ENCODE peak calls at places on chromosome 20, in six cellular contexts. One of them, this sample, is unnamed.

GRCh38 chr20:56875052-56875663 is 246.1 kb downstream of the TFAP2C start:
- DNase-seq in stomach: no peak
- DNase-seq in GM20000: no peak
- DNase-seq in left ventricle myocardium inferior: no peak
- DNase-seq in glutamatergic neuron: no peak
- DNase-seq in astrocyte of the cerebellum: peak
- DNase-seq in this sample: no peak

GRCh38 chr20:29689411-29690225 is 1567.8 kb upstream of the DEFB115 start:
- DNase-seq in stomach: no peak
- DNase-seq in GM20000: no peak
- DNase-seq in left ventricle myocardium inferior: peak
- DNase-seq in glutamatergic neuron: no peak
- DNase-seq in astrocyte of the cerebellum: no peak
- DNase-seq in this sample: no peak

GRCh38 chr20:46964299-46965123 is 69.9 kb downstream of the EYA2 start:
- DNase-seq in stomach: peak
- DNase-seq in GM20000: no peak
- DNase-seq in left ventricle myocardium inferior: no peak
- DNase-seq in glutamatergic neuron: no peak
- DNase-seq in astrocyte of the cerebellum: no peak
- DNase-seq in this sample: no peak

GRCh38 chr20:62163986-62164762 is 18.7 kb upstream of the MTG2 start:
- DNase-seq in stomach: no peak
- DNase-seq in GM20000: no peak
- DNase-seq in left ventricle myocardium inferior: no peak
- DNase-seq in glutamatergic neuron: no peak
- DNase-seq in astrocyte of the cerebellum: no peak
- DNase-seq in this sample: no peak

GRCh38 chr20:17762243-17762872 is 62.6 kb downstream of the BANF2 start:
- DNase-seq in stomach: peak
- DNase-seq in GM20000: no peak
- DNase-seq in left ventricle myocardium inferior: no peak
- DNase-seq in glutamatergic neuron: no peak
- DNase-seq in astrocyte of the cerebellum: no peak
- DNase-seq in this sample: no peak

GRCh38 chr20:49951160-49951559 is 15.0 kb downstream of the RNF114 start:
- DNase-seq in stomach: no peak
- DNase-seq in GM20000: no peak
- DNase-seq in left ventricle myocardium inferior: no peak
- DNase-seq in glutamatergic neuron: no peak
- DNase-seq in astrocyte of the cerebellum: peak
- DNase-seq in this sample: no peak

GRCh38 chr20:11734431-11734830 is 183.3 kb upstream of the BTBD3 start:
- DNase-seq in stomach: no peak
- DNase-seq in GM20000: no peak
- DNase-seq in left ventricle myocardium inferior: no peak
- DNase-seq in glutamatergic neuron: no peak
- DNase-seq in astrocyte of the cerebellum: no peak
- DNase-seq in this sample: no peak

GRCh38 chr20:63022501-63022900 is 15.7 kb upstream of the BHLHE23 start:
- DNase-seq in stomach: no peak
- DNase-seq in GM20000: no peak
- DNase-seq in left ventricle myocardium inferior: peak
- DNase-seq in glutamatergic neuron: peak
- DNase-seq in astrocyte of the cerebellum: no peak
- DNase-seq in this sample: no peak

GRCh38 chr20:40612247-40612646 is 76.8 kb downstream of the MAFB start:
- DNase-seq in stomach: no peak
- DNase-seq in GM20000: no peak
- DNase-seq in left ventricle myocardium inferior: no peak
- DNase-seq in glutamatergic neuron: no peak
- DNase-seq in astrocyte of the cerebellum: no peak
- DNase-seq in this sample: no peak

GRCh38 chr20:43840382-43841070 is 74.1 kb upstream of the TOX2 start:
- DNase-seq in stomach: no peak
- DNase-seq in GM20000: peak
- DNase-seq in left ventricle myocardium inferior: no peak
- DNase-seq in glutamatergic neuron: peak
- DNase-seq in astrocyte of the cerebellum: no peak
- DNase-seq in this sample: no peak

GRCh38 chr20:10519361-10520048 is 84.4 kb downstream of the SLX4IP start:
- DNase-seq in stomach: no peak
- DNase-seq in GM20000: no peak
- DNase-seq in left ventricle myocardium inferior: no peak
- DNase-seq in glutamatergic neuron: no peak
- DNase-seq in astrocyte of the cerebellum: no peak
- DNase-seq in this sample: no peak

GRCh38 chr20:38833857-38834164 is 28.3 kb downstream of the PPP1R16B start:
- DNase-seq in stomach: no peak
- DNase-seq in GM20000: peak
- DNase-seq in left ventricle myocardium inferior: no peak
- DNase-seq in glutamatergic neuron: no peak
- DNase-seq in astrocyte of the cerebellum: no peak
- DNase-seq in this sample: no peak

GRCh38 chr20:63979549-63980316 is at the start of gene SAMD10:
- DNase-seq in stomach: peak
- DNase-seq in GM20000: peak
- DNase-seq in left ventricle myocardium inferior: no peak
- DNase-seq in glutamatergic neuron: peak
- DNase-seq in astrocyte of the cerebellum: no peak
- DNase-seq in this sample: peak

GRCh38 chr20:9985773-9986172 is 49.0 kb upstream of the ANKEF1 start:
- DNase-seq in stomach: no peak
- DNase-seq in GM20000: no peak
- DNase-seq in left ventricle myocardium inferior: no peak
- DNase-seq in glutamatergic neuron: no peak
- DNase-seq in astrocyte of the cerebellum: no peak
- DNase-seq in this sample: no peak

GRCh38 chr20:17500271-17500670 is 30.9 kb downstream of the BFSP1 start:
- DNase-seq in stomach: no peak
- DNase-seq in GM20000: no peak
- DNase-seq in left ventricle myocardium inferior: no peak
- DNase-seq in glutamatergic neuron: no peak
- DNase-seq in astrocyte of the cerebellum: no peak
- DNase-seq in this sample: no peak

GRCh38 chr20:43824699-43825402 is 89.8 kb upstream of the TOX2 start:
- DNase-seq in stomach: no peak
- DNase-seq in GM20000: no peak
- DNase-seq in left ventricle myocardium inferior: no peak
- DNase-seq in glutamatergic neuron: peak
- DNase-seq in astrocyte of the cerebellum: no peak
- DNase-seq in this sample: no peak

GRCh38 chr20:40073535-40074111 is 615.4 kb downstream of the MAFB start:
- DNase-seq in stomach: no peak
- DNase-seq in GM20000: no peak
- DNase-seq in left ventricle myocardium inferior: no peak
- DNase-seq in glutamatergic neuron: no peak
- DNase-seq in astrocyte of the cerebellum: peak
- DNase-seq in this sample: no peak

GRCh38 chr20:63944078-63944941 is 11.9 kb downstream of the UCKL1 start:
- DNase-seq in stomach: no peak
- DNase-seq in GM20000: no peak
- DNase-seq in left ventricle myocardium inferior: no peak
- DNase-seq in glutamatergic neuron: no peak
- DNase-seq in astrocyte of the cerebellum: no peak
- DNase-seq in this sample: no peak

GRCh38 chr20:36017034-36017951 is 48.9 kb downstream of the CNBD2 start:
- DNase-seq in stomach: peak
- DNase-seq in GM20000: no peak
- DNase-seq in left ventricle myocardium inferior: no peak
- DNase-seq in glutamatergic neuron: no peak
- DNase-seq in astrocyte of the cerebellum: peak
- DNase-seq in this sample: no peak

GRCh38 chr20:9500121-9500911 is 14.1 kb upstream of the LAMP5 start:
- DNase-seq in stomach: no peak
- DNase-seq in GM20000: no peak
- DNase-seq in left ventricle myocardium inferior: no peak
- DNase-seq in glutamatergic neuron: no peak
- DNase-seq in astrocyte of the cerebellum: no peak
- DNase-seq in this sample: no peak

GRCh38 chr20:32966382-32966781 is 37.9 kb downstream of the SUN5 start:
- DNase-seq in stomach: peak
- DNase-seq in GM20000: no peak
- DNase-seq in left ventricle myocardium inferior: no peak
- DNase-seq in glutamatergic neuron: no peak
- DNase-seq in astrocyte of the cerebellum: no peak
- DNase-seq in this sample: peak

GRCh38 chr20:23668477-23668951 is 20.3 kb downstream of the CST4 start:
- DNase-seq in stomach: peak
- DNase-seq in GM20000: peak
- DNase-seq in left ventricle myocardium inferior: no peak
- DNase-seq in glutamatergic neuron: peak
- DNase-seq in astrocyte of the cerebellum: peak
- DNase-seq in this sample: no peak
- TF ChIP-seq CTCF in stomach: peak
- TF ChIP-seq CTCF in GM20000: peak
- TF ChIP-seq CTCF in left ventricle myocardium inferior: peak
- TF ChIP-seq CTCF in glutamatergic neuron: peak
- TF ChIP-seq CTCF in astrocyte of the cerebellum: peak
- TF ChIP-seq CTCF in this sample: no peak

GRCh38 chr20:59829415-59830106 is 103.9 kb downstream of the SYCP2 start:
- DNase-seq in stomach: no peak
- DNase-seq in GM20000: no peak
- DNase-seq in left ventricle myocardium inferior: peak
- DNase-seq in glutamatergic neuron: peak
- DNase-seq in astrocyte of the cerebellum: no peak
- DNase-seq in this sample: no peak

GRCh38 chr20:59832406-59833156 is 100.9 kb downstream of the SYCP2 start:
- DNase-seq in stomach: no peak
- DNase-seq in GM20000: no peak
- DNase-seq in left ventricle myocardium inferior: peak
- DNase-seq in glutamatergic neuron: no peak
- DNase-seq in astrocyte of the cerebellum: no peak
- DNase-seq in this sample: no peak

GRCh38 chr20:59831024-59831900 is 102.2 kb downstream of the SYCP2 start:
- DNase-seq in stomach: peak
- DNase-seq in GM20000: peak
- DNase-seq in left ventricle myocardium inferior: peak
- DNase-seq in glutamatergic neuron: no peak
- DNase-seq in astrocyte of the cerebellum: no peak
- DNase-seq in this sample: no peak

GRCh38 chr20:59830107-59831023 is 103.1 kb downstream of the SYCP2 start:
- DNase-seq in stomach: no peak
- DNase-seq in GM20000: no peak
- DNase-seq in left ventricle myocardium inferior: peak
- DNase-seq in glutamatergic neuron: no peak
- DNase-seq in astrocyte of the cerebellum: no peak
- DNase-seq in this sample: no peak

DNA sequence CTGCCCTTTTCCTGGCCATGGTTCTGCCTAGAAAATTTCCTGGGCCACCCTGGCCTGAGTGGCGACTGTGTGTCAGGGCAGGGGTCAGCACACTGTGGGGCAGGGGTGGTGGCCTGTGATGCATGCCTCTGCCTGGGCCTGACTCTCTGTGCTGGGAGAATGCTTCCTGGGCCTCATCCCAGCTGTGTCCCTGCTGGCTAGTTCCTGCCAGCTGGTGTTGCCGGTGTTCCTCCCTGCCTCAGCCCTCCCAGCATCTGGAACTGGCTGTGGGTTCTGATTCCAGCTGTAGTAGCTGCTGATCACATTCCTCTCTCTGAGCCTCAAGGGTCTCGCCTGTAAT is 101.6 kb downstream of the SYCP2 start:
- DNase-seq in stomach: no peak
- DNase-seq in GM20000: no peak
- DNase-seq in left ventricle myocardium inferior: peak
- DNase-seq in glutamatergic neuron: no peak
- DNase-seq in astrocyte of the cerebellum: no peak
- DNase-seq in this sample: no peak
- TF ChIP-seq CTCF in stomach: no peak
- TF ChIP-seq CTCF in GM20000: no peak
- TF ChIP-seq CTCF in left ventricle myocardium inferior: no peak
- TF ChIP-seq CTCF in glutamatergic neuron: no peak
- TF ChIP-seq CTCF in astrocyte of the cerebellum: no peak
- TF ChIP-seq CTCF in this sample: no peak

DNA sequence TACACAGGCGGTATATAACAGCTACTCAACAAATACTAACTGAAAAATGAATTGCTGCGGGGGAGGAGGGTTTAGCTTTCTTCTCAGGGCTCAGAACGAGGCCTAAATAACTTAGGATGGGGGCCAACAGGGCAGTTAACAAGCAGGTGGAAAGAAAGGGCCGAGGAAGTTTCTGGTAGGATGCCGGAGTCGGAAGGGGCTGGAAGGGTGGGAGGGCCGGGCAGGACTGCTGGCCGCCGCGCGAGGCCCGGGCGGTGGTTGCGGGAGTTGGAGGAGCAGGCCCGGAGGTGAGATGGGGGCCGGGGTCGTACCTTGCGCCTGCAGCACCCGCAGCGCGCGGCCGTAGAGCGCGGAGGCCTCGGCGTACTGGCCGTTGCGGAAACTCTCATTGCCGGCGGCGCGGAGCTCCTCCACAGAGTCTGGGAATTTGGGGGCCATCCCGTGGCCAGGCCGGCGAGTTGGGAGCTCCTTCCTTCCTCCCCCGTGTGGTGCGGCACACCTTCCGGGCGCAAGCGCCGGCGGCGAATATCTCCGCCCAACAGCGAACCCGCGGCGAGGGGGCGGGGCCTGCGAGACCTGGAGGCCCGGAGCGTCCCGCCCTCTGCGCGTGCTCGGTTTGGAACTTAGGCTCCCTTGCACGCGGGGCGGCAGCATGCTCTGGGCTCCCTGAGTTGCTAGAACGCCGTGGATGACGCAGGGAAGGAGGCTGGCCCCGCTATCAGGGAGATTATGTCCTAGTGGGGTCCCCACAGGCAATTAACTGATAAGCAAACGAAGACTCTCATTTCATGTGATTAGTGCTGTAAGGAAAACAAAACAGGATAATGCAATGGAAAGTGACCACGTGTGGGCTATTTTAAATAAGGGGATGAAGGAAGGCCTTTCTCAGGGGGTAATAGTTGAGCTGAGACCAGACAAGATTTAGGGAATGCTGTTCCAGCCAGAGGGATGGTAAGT is at the start of gene TOMM34:
- DNase-seq in stomach: peak
- DNase-seq in GM20000: peak
- DNase-seq in left ventricle myocardium inferior: peak
- DNase-seq in glutamatergic neuron: peak
- DNase-seq in astrocyte of the cerebellum: peak
- DNase-seq in this sample: peak
- TF ChIP-seq CTCF in stomach: no peak
- TF ChIP-seq CTCF in GM20000: no peak
- TF ChIP-seq CTCF in left ventricle myocardium inferior: no peak
- TF ChIP-seq CTCF in glutamatergic neuron: no peak
- TF ChIP-seq CTCF in astrocyte of the cerebellum: no peak
- TF ChIP-seq CTCF in this sample: no peak

GRCh38 chr20:7500362-7500761 is 439.9 kb downstream of the HAO1 start:
- DNase-seq in stomach: no peak
- DNase-seq in GM20000: no peak
- DNase-seq in left ventricle myocardium inferior: no peak
- DNase-seq in glutamatergic neuron: no peak
- DNase-seq in astrocyte of the cerebellum: no peak
- DNase-seq in this sample: no peak

GRCh38 chr20:7505835-7506221 is 434.4 kb downstream of the HAO1 start:
- DNase-seq in stomach: no peak
- DNase-seq in GM20000: no peak
- DNase-seq in left ventricle myocardium inferior: no peak
- DNase-seq in glutamatergic neuron: no peak
- DNase-seq in astrocyte of the cerebellum: no peak
- DNase-seq in this sample: no peak

GRCh38 chr20:7503501-7503900 is 436.8 kb downstream of the HAO1 start:
- DNase-seq in stomach: no peak
- DNase-seq in GM20000: no peak
- DNase-seq in left ventricle myocardium inferior: no peak
- DNase-seq in glutamatergic neuron: no peak
- DNase-seq in astrocyte of the cerebellum: no peak
- DNase-seq in this sample: no peak

GRCh38 chr20:7505152-7505834 is 435.0 kb downstream of the HAO1 start:
- DNase-seq in stomach: no peak
- DNase-seq in GM20000: no peak
- DNase-seq in left ventricle myocardium inferior: no peak
- DNase-seq in glutamatergic neuron: no peak
- DNase-seq in astrocyte of the cerebellum: no peak
- DNase-seq in this sample: no peak
- TF ChIP-seq CTCF in stomach: no peak
- TF ChIP-seq CTCF in GM20000: no peak
- TF ChIP-seq CTCF in left ventricle myocardium inferior: no peak
- TF ChIP-seq CTCF in glutamatergic neuron: no peak
- TF ChIP-seq CTCF in astrocyte of the cerebellum: peak
- TF ChIP-seq CTCF in this sample: no peak

This sample was measured in activated B cell treated with CpG ODN at 0.5 μM for 24 hours.